ENCODE peak calls at places on chromosomes 2 and 18, in nine cellular contexts. Y is stimulated activated CD4-positive, alpha-beta T cell treated with anti-CD3 and anti-CD28 coated beads, Interleukin-2, amount 100 ng/mL, for 48 hours; V is LoVo; D is anterior cingulate cortex; B is T-helper 1 cell; X is HL-60; K is fibroblast of pulmonary artery; U is nephron progenitor cell; T is ELR. R is an unnamed sample.
A peak's percentile ranks its signal among the peaks of the same experiment; 100 is the strongest.

GRCh38 chr2:104658149-104658839 is 195.6 kb upstream of the POU3F3 start:
- DNase-seq in X (no peak), U (peak; percentile 44), B (no peak), V (no peak), Y (no peak), D (no peak), K (no peak), T (no peak), R (peak; percentile 62)

GRCh38 chr18:59634096-59634495 is 63.1 kb downstream of the CCBE1 start:
- DNase-seq in X (no peak), Y (no peak), V (no peak), K (peak; percentile 35), U (no peak), B (no peak), T (no peak), D (no peak), R (no peak)

GRCh38 chr2:191691016-191691725 is 13.2 kb downstream of the NABP1 start:
- DNase-seq in X (peak; percentile 41), D (no peak), K (peak; percentile 92), T (peak; percentile 89), V (peak; percentile 63), Y (peak; percentile 39), U (peak; percentile 28), B (no peak), R (peak; percentile 62)

GRCh38 chr18:4004176-4004829 is 450.8 kb downstream of the DLGAP1 start:
- DNase-seq in U (no peak), T (peak; percentile 64), K (no peak), B (no peak), X (no peak), D (no peak), Y (no peak), V (no peak), R (no peak)

GRCh38 chr2:231930601-231931281 is 4.5 kb upstream of the NPPC start:
- DNase-seq in B (no peak), U (no peak), K (peak; percentile 29), T (no peak), D (no peak), X (no peak), Y (no peak), V (no peak), R (peak; percentile 64)

GRCh38 chr18:55918449-55918848 is 330.5 kb upstream of the TCF4 start:
- DNase-seq in U (no peak), V (no peak), B (no peak), K (no peak), T (peak; percentile 1), D (no peak), X (no peak), Y (no peak), R (no peak)

GRCh38 chr18:13039806-13040205 is 48.6 kb downstream of the CEP192 start:
- DNase-seq in K (no peak), D (no peak), B (no peak), Y (no peak), V (no peak), U (no peak), X (no peak), T (no peak), R (no peak)

GRCh38 chr2:66553370-66553769 is 118.4 kb downstream of the MEIS1 start:
- DNase-seq in X (no peak), B (no peak), V (no peak), U (no peak), K (no peak), D (no peak), Y (no peak), T (no peak), R (no peak)

GRCh38 chr2:96955694-96956610 is 30.4 kb downstream of the FAM178B start:
- DNase-seq in X (no peak), D (no peak), Y (no peak), V (no peak), U (no peak), B (no peak), K (no peak), T (no peak), R (no peak)

GRCh38 chr18:57095884-57096283 is 51.0 kb upstream of the BOD1L2 start:
- DNase-seq in U (no peak), T (no peak), X (no peak), B (no peak), D (no peak), K (peak; percentile 36), V (no peak), Y (no peak), R (no peak)

GRCh38 chr2:84033347-84033974 is 425.6 kb downstream of the SUCLG1 start:
- DNase-seq in K (no peak), V (no peak), B (no peak), T (peak; percentile 40), Y (no peak), X (no peak), D (no peak), U (no peak), R (no peak)

GRCh38 chr2:120245520-120245835 is 7.2 kb upstream of the RALB start:
- DNase-seq in B (no peak), T (no peak), X (no peak), D (no peak), K (no peak), Y (no peak), U (peak; percentile 84), V (peak; percentile 84), R (no peak)

GRCh38 chr2:238123218-238123971 is 15.1 kb upstream of the KLHL30 start:
- DNase-seq in Y (no peak), D (no peak), K (no peak), T (no peak), B (no peak), U (no peak), X (no peak), V (no peak), R (no peak)

GRCh38 chr2:10048501-10049171 is 5.3 kb downstream of the KLF11 start:
- DNase-seq in T (peak; percentile 67), B (no peak), Y (no peak), X (no peak), K (peak; percentile 80), U (no peak), D (no peak), V (peak; percentile 49), R (no peak)

GRCh38 chr2:195520671-195521155 is 136.3 kb upstream of the SLC39A10 start:
- DNase-seq in D (no peak), V (no peak), B (no peak), U (no peak), X (no peak), T (peak; percentile 92), Y (no peak), K (peak; percentile 83), R (no peak)

GRCh38 chr2:126657636-126658315 is 1.8 kb downstream of the GYPC start:
- DNase-seq in Y (peak; percentile 53), T (peak; percentile 98), X (peak; percentile 95), D (no peak), V (no peak), K (peak; percentile 98), U (peak; percentile 82), B (peak; percentile 60), R (peak; percentile 83)

GRCh38 chr18:79873449-79874110 is 75.8 kb downstream of the KCNG2 start:
- DNase-seq in K (no peak), V (no peak), Y (no peak), D (no peak), B (no peak), U (peak; percentile 58), T (no peak), X (no peak), R (no peak)

GRCh38 chr18:78790960-78791359 is 188.7 kb upstream of the SALL3 start:
- DNase-seq in Y (no peak), K (no peak), U (no peak), B (no peak), T (no peak), V (no peak), D (no peak), X (no peak), R (no peak)

GRCh38 chr18:8341481-8342230 is 267.6 kb upstream of the RAB12 start:
- DNase-seq in B (no peak), X (no peak), Y (no peak), T (peak; percentile 14), V (no peak), U (no peak), D (no peak), K (peak; percentile 75), R (no peak)

GRCh38 chr2:36294290-36294689 is 61.3 kb upstream of the CRIM1 start:
- DNase-seq in T (no peak), X (no peak), V (no peak), D (no peak), U (no peak), Y (peak; percentile 9), B (no peak), K (no peak), R (no peak)

GRCh38 chr18:36191286-36191685 is 4.0 kb downstream of the MOCOS start:
- DNase-seq in D (no peak), V (no peak), Y (no peak), B (no peak), U (no peak), K (no peak), X (no peak), T (no peak), R (no peak)

GRCh38 chr2:3533836-3534235 is 14.5 kb upstream of the ADI1 start:
- DNase-seq in K (no peak), U (no peak), B (no peak), X (no peak), Y (no peak), T (no peak), V (no peak), D (no peak), R (peak; percentile 29)

GRCh38 chr2:25161055-25161781 is 7.2 kb downstream of the POMC start:
- DNase-seq in K (peak; percentile 38), U (no peak), V (no peak), T (no peak), Y (peak; percentile 67), B (peak; percentile 42), D (no peak), X (no peak), R (peak; percentile 78)

GRCh38 chr2:145158051-145158586 is 638.2 kb upstream of the ZEB2 start:
- DNase-seq in V (no peak), Y (no peak), T (peak; percentile 75), B (no peak), X (peak; percentile 52), K (peak; percentile 98), U (no peak), D (no peak), R (peak; percentile 35)

GRCh38 chr2:167749641-167750040 is 497.8 kb downstream of the STK39 start:
- DNase-seq in V (no peak), X (no peak), T (no peak), K (no peak), D (no peak), Y (no peak), B (no peak), U (no peak), R (no peak)

GRCh38 chr18:60245096-60245495 is 127.5 kb downstream of the MC4R start:
- DNase-seq in B (no peak), V (no peak), T (no peak), K (no peak), D (no peak), Y (no peak), U (no peak), X (no peak), R (no peak)

GRCh38 chr18:77263471-77263774 is 13.8 kb downstream of the GALR1 start:
- DNase-seq in U (no peak), V (no peak), T (no peak), K (no peak), B (no peak), Y (no peak), X (no peak), D (no peak), R (no peak)

GRCh38 chr2:61898810-61899209 is 6.7 kb upstream of the COMMD1 start:
- DNase-seq in D (no peak), K (peak; percentile 43), Y (no peak), U (no peak), B (no peak), V (no peak), T (peak; percentile 53), X (no peak), R (no peak)

GRCh38 chr2:66494708-66495107 is 59.8 kb downstream of the MEIS1 start:
- DNase-seq in X (peak; percentile 39), D (no peak), B (no peak), K (peak; percentile 92), V (no peak), Y (no peak), T (peak; percentile 93), U (no peak), R (no peak)

GRCh38 chr18:48228301-48228715 is 180.9 kb downstream of the ZBTB7C start:
- DNase-seq in T (no peak), X (no peak), Y (no peak), V (peak; percentile 12), U (no peak), D (no peak), K (peak; percentile 27), B (no peak), R (peak; percentile 34)